ENCODE peak calls at places on chromosomes 1 and 21, in eight cellular contexts. One of them, this sample, is unnamed.

GRCh38 chr1:226738421-226738994 is 574 bp downstream of the ITPKB start:
- DNase-seq in prostate gland: no peak
- DNase-seq in endothelial cell of umbilical vein: peak
- DNase-seq in HCT116: no peak
- DNase-seq in ovary: peak
- DNase-seq in adrenal gland: no peak
- DNase-seq in uterus: no peak
- DNase-seq in H1: peak
- DNase-seq in this sample: peak

GRCh38 chr1:15248238-15248637 is 1.2 kb downstream of the FHAD1 start:
- DNase-seq in HCT116: no peak
- DNase-seq in H1: no peak
- DNase-seq in ovary: no peak
- DNase-seq in uterus: no peak
- DNase-seq in endothelial cell of umbilical vein: no peak
- DNase-seq in prostate gland: no peak
- DNase-seq in adrenal gland: no peak
- DNase-seq in this sample: no peak

GRCh38 chr1:176847052-176847451 is 317.5 kb downstream of the ASTN1 start:
- DNase-seq in endothelial cell of umbilical vein: no peak
- DNase-seq in prostate gland: no peak
- DNase-seq in H1: no peak
- DNase-seq in uterus: no peak
- DNase-seq in adrenal gland: no peak
- DNase-seq in HCT116: no peak
- DNase-seq in ovary: no peak
- DNase-seq in this sample: no peak

GRCh38 chr1:209672705-209673630 is 2.2 kb upstream of the G0S2 start:
- DNase-seq in uterus: no peak
- DNase-seq in prostate gland: no peak
- DNase-seq in HCT116: no peak
- DNase-seq in H1: no peak
- DNase-seq in endothelial cell of umbilical vein: no peak
- DNase-seq in ovary: no peak
- DNase-seq in adrenal gland: peak
- DNase-seq in this sample: no peak

GRCh38 chr1:150006881-150007401 is 3.6 kb downstream of the OTUD7B start:
- DNase-seq in adrenal gland: no peak
- DNase-seq in uterus: no peak
- DNase-seq in prostate gland: no peak
- DNase-seq in endothelial cell of umbilical vein: no peak
- DNase-seq in H1: no peak
- DNase-seq in ovary: no peak
- DNase-seq in HCT116: no peak
- DNase-seq in this sample: no peak

GRCh38 chr1:19799877-19800804 is at the start of gene TMCO4:
- DNase-seq in uterus: peak
- DNase-seq in prostate gland: peak
- DNase-seq in HCT116: no peak
- DNase-seq in adrenal gland: peak
- DNase-seq in ovary: peak
- DNase-seq in H1: no peak
- DNase-seq in endothelial cell of umbilical vein: peak
- DNase-seq in this sample: peak

GRCh38 chr1:29875557-29876028 is 639.3 kb downstream of the PTPRU start:
- DNase-seq in uterus: no peak
- DNase-seq in ovary: no peak
- DNase-seq in prostate gland: no peak
- DNase-seq in HCT116: no peak
- DNase-seq in H1: no peak
- DNase-seq in endothelial cell of umbilical vein: peak
- DNase-seq in adrenal gland: peak
- DNase-seq in this sample: no peak

GRCh38 chr1:41003127-41003639 is 18.3 kb downstream of the SLFNL1 start:
- DNase-seq in uterus: no peak
- DNase-seq in HCT116: no peak
- DNase-seq in prostate gland: no peak
- DNase-seq in ovary: no peak
- DNase-seq in endothelial cell of umbilical vein: no peak
- DNase-seq in adrenal gland: no peak
- DNase-seq in H1: no peak
- DNase-seq in this sample: no peak

GRCh38 chr21:46295177-46295711 is 9.1 kb downstream of the YBEY start:
- DNase-seq in uterus: no peak
- DNase-seq in endothelial cell of umbilical vein: no peak
- DNase-seq in ovary: no peak
- DNase-seq in HCT116: no peak
- DNase-seq in prostate gland: no peak
- DNase-seq in H1: peak
- DNase-seq in adrenal gland: no peak
- DNase-seq in this sample: no peak

GRCh38 chr1:110647254-110647891 is 27.4 kb downstream of the KCNA3 start:
- DNase-seq in uterus: no peak
- DNase-seq in endothelial cell of umbilical vein: peak
- DNase-seq in ovary: no peak
- DNase-seq in adrenal gland: no peak
- DNase-seq in HCT116: no peak
- DNase-seq in prostate gland: no peak
- DNase-seq in H1: no peak
- DNase-seq in this sample: no peak

GRCh38 chr1:184507604-184508289 is 120.9 kb downstream of the C1orf21 start:
- DNase-seq in HCT116: no peak
- DNase-seq in endothelial cell of umbilical vein: peak
- DNase-seq in H1: no peak
- DNase-seq in uterus: no peak
- DNase-seq in ovary: no peak
- DNase-seq in adrenal gland: peak
- DNase-seq in prostate gland: no peak
- DNase-seq in this sample: no peak

GRCh38 chr1:116373451-116374339 is 651 bp downstream of the ATP1A1 start:
- DNase-seq in H1: peak
- DNase-seq in endothelial cell of umbilical vein: peak
- DNase-seq in HCT116: no peak
- DNase-seq in adrenal gland: peak
- DNase-seq in uterus: peak
- DNase-seq in prostate gland: peak
- DNase-seq in ovary: peak
- DNase-seq in this sample: peak

GRCh38 chr1:201489656-201490261 is 17.2 kb downstream of the CSRP1 start:
- DNase-seq in HCT116: no peak
- DNase-seq in adrenal gland: no peak
- DNase-seq in uterus: no peak
- DNase-seq in ovary: no peak
- DNase-seq in H1: no peak
- DNase-seq in endothelial cell of umbilical vein: peak
- DNase-seq in prostate gland: no peak
- DNase-seq in this sample: no peak

GRCh38 chr1:112614460-112615065 is 4.4 kb downstream of the ST7L start:
- DNase-seq in endothelial cell of umbilical vein: peak
- DNase-seq in adrenal gland: peak
- DNase-seq in H1: no peak
- DNase-seq in uterus: no peak
- DNase-seq in ovary: no peak
- DNase-seq in HCT116: no peak
- DNase-seq in prostate gland: no peak
- DNase-seq in this sample: no peak

GRCh38 chr1:181588631-181589030 is 105.3 kb downstream of the CACNA1E start:
- DNase-seq in prostate gland: no peak
- DNase-seq in H1: no peak
- DNase-seq in adrenal gland: no peak
- DNase-seq in uterus: no peak
- DNase-seq in endothelial cell of umbilical vein: no peak
- DNase-seq in HCT116: no peak
- DNase-seq in ovary: no peak
- DNase-seq in this sample: no peak

GRCh38 chr1:94068831-94069648 is 51.9 kb downstream of the ABCA4 start:
- DNase-seq in endothelial cell of umbilical vein: peak
- DNase-seq in H1: no peak
- DNase-seq in prostate gland: peak
- DNase-seq in ovary: peak
- DNase-seq in HCT116: no peak
- DNase-seq in uterus: no peak
- DNase-seq in adrenal gland: peak
- DNase-seq in this sample: no peak

GRCh38 chr1:193103759-193104495 is 1.3 kb downstream of the GLRX2 start:
- DNase-seq in H1: no peak
- DNase-seq in adrenal gland: no peak
- DNase-seq in HCT116: no peak
- DNase-seq in prostate gland: no peak
- DNase-seq in endothelial cell of umbilical vein: peak
- DNase-seq in uterus: no peak
- DNase-seq in ovary: no peak
- DNase-seq in this sample: no peak

GRCh38 chr1:31065310-31066217 is at the start of gene PUM1:
- DNase-seq in uterus: peak
- DNase-seq in prostate gland: peak
- DNase-seq in HCT116: peak
- DNase-seq in endothelial cell of umbilical vein: peak
- DNase-seq in adrenal gland: peak
- DNase-seq in ovary: peak
- DNase-seq in H1: peak
- DNase-seq in this sample: peak
- TF ChIP-seq POLR2A in uterus: peak
- TF ChIP-seq POLR2A in prostate gland: peak
- TF ChIP-seq POLR2A in HCT116: peak
- TF ChIP-seq POLR2A in endothelial cell of umbilical vein: peak
- TF ChIP-seq POLR2A in adrenal gland: peak
- TF ChIP-seq POLR2A in ovary: peak
- TF ChIP-seq POLR2A in H1: peak
- TF ChIP-seq POLR2A in this sample: no peak

DNA sequence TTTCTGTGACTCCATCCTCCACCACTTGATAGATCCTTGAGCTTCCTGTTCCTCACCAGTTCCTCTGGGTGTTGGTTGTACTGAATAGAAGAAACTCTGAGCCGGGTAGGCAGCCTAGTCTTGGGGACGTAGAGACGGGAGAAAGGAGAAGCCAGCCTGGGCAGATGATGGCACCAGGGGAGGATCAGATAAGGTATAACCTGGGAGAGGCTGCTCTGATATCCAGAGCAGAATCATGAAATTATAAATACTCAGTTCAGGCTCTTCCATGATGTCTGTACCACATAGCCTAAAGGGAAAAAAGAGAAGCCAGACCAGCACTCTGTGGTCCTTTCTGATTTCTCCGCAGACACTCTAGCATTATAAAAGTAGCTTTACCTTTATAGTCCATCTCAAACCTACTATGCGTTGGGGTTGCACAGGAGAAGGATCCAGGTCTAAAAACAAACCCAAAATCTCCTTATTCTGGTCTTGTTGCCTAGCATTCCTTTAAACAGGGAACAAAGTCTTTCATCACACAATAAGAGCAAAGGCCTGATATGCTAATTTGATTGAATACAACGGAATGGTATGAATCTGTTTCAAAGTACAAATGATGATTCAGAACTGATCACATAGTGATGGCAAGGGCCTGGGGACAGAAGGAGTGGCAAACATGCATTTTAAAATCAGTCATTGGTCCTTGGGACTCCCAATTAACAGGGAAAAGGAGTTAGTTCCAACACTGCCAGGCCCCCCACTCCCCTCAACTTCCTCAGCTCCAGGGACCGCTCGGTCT is 1.2 kb upstream of the CD34 start:
- DNase-seq in adrenal gland: no peak
- DNase-seq in HCT116: no peak
- DNase-seq in H1: no peak
- DNase-seq in uterus: no peak
- DNase-seq in endothelial cell of umbilical vein: no peak
- DNase-seq in prostate gland: no peak
- DNase-seq in ovary: no peak
- DNase-seq in this sample: no peak
- H3K4me3 ChIP-seq in adrenal gland: no peak
- H3K4me3 ChIP-seq in HCT116: no peak
- H3K4me3 ChIP-seq in H1: no peak
- H3K4me3 ChIP-seq in uterus: no peak
- H3K4me3 ChIP-seq in endothelial cell of umbilical vein: no peak
- H3K4me3 ChIP-seq in prostate gland: no peak
- H3K4me3 ChIP-seq in ovary: no peak
- H3K4me3 ChIP-seq in this sample: no peak

DNA sequence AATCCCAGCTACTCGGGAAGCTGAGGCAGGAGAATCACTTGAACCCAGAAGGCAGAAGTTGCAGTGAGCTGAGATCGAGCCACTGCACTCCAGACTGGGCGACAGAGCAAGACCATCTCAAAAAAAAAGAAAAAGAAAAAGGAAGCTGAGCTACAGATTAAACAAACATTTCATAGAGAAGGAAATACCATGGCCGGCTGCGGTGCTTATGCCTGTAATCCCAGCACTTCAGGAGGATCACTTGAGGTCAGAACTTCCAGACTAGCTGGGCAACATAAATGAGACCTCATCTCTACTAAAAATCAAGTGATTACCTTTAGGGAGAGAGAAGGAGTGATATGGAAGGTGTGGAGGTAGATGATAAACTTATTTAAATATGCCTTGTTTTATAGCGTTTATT is 14.0 kb upstream of the CFAP126 start:
- DNase-seq in HCT116: no peak
- DNase-seq in prostate gland: no peak
- DNase-seq in ovary: no peak
- DNase-seq in adrenal gland: no peak
- DNase-seq in endothelial cell of umbilical vein: peak
- DNase-seq in H1: no peak
- DNase-seq in uterus: no peak
- DNase-seq in this sample: no peak
- TF ChIP-seq CTCF in HCT116: no peak
- TF ChIP-seq CTCF in prostate gland: no peak
- TF ChIP-seq CTCF in ovary: no peak
- TF ChIP-seq CTCF in adrenal gland: no peak
- TF ChIP-seq CTCF in endothelial cell of umbilical vein: no peak
- TF ChIP-seq CTCF in H1: no peak
- TF ChIP-seq CTCF in uterus: no peak
- TF ChIP-seq CTCF in this sample: no peak

GRCh38 chr1:23178414-23178813 is 9.8 kb upstream of the LUZP1 start:
- DNase-seq in HCT116: no peak
- DNase-seq in adrenal gland: peak
- DNase-seq in endothelial cell of umbilical vein: peak
- DNase-seq in H1: no peak
- DNase-seq in ovary: no peak
- DNase-seq in prostate gland: no peak
- DNase-seq in uterus: no peak
- DNase-seq in this sample: no peak

GRCh38 chr1:23177031-23177430 is 8.4 kb upstream of the LUZP1 start:
- DNase-seq in prostate gland: no peak
- DNase-seq in HCT116: no peak
- DNase-seq in ovary: no peak
- DNase-seq in adrenal gland: no peak
- DNase-seq in endothelial cell of umbilical vein: no peak
- DNase-seq in uterus: no peak
- DNase-seq in H1: no peak
- DNase-seq in this sample: no peak

GRCh38 chr1:23178931-23179330 is 10.3 kb upstream of the LUZP1 start:
- DNase-seq in endothelial cell of umbilical vein: peak
- DNase-seq in H1: no peak
- DNase-seq in HCT116: no peak
- DNase-seq in uterus: no peak
- DNase-seq in prostate gland: no peak
- DNase-seq in ovary: no peak
- DNase-seq in adrenal gland: peak
- DNase-seq in this sample: no peak

GRCh38 chr1:23174383-23175110 is 5.9 kb upstream of the LUZP1 start:
- DNase-seq in ovary: no peak
- DNase-seq in uterus: no peak
- DNase-seq in H1: no peak
- DNase-seq in HCT116: no peak
- DNase-seq in prostate gland: no peak
- DNase-seq in adrenal gland: no peak
- DNase-seq in endothelial cell of umbilical vein: no peak
- DNase-seq in this sample: no peak

GRCh38 chr1:23177438-23178380 is 9.1 kb upstream of the LUZP1 start:
- DNase-seq in H1: peak
- DNase-seq in adrenal gland: peak
- DNase-seq in ovary: peak
- DNase-seq in HCT116: no peak
- DNase-seq in prostate gland: peak
- DNase-seq in uterus: peak
- DNase-seq in endothelial cell of umbilical vein: peak
- DNase-seq in this sample: peak
- TF ChIP-seq POLR2A in H1: no peak
- TF ChIP-seq POLR2A in adrenal gland: peak
- TF ChIP-seq POLR2A in ovary: no peak
- TF ChIP-seq POLR2A in HCT116: no peak
- TF ChIP-seq POLR2A in prostate gland: peak
- TF ChIP-seq POLR2A in uterus: peak
- TF ChIP-seq POLR2A in endothelial cell of umbilical vein: peak
- TF ChIP-seq POLR2A in this sample: no peak